ENCODE peak calls at places on chromosome 22, in nine cellular contexts. M, B, V, K, L, U, P, G and R are unnamed samples.

GRCh38 chr22:37154925-37155712 is 5.4 kb upstream of the IL2RB start:
- DNase-seq in P (no peak), B (no peak), K (no peak), L (peak), M (no peak), G (no peak), V (no peak), U (no peak), R (no peak)

GRCh38 chr22:36464715-36465231 is 16.7 kb downstream of the TXN2 start:
- DNase-seq in V (no peak), K (no peak), B (no peak), U (no peak), P (no peak), G (no peak), M (no peak), L (no peak), R (no peak)

GRCh38 chr22:37145415-37146385 is 4.0 kb downstream of the IL2RB start:
- DNase-seq in P (no peak), B (no peak), L (no peak), V (no peak), G (no peak), U (no peak), K (no peak), M (no peak), R (no peak)

GRCh38 chr22:19037282-19038163 is 84.7 kb downstream of the DGCR2 start:
- DNase-seq in U (no peak), G (no peak), B (no peak), V (no peak), M (no peak), L (no peak), K (no peak), P (no peak), R (peak)

GRCh38 chr22:39117585-39118191 is 20.6 kb downstream of the APOBEC3H start:
- DNase-seq in P (peak), M (peak), V (peak), B (peak), U (peak), K (no peak), G (no peak), L (peak), R (peak)

GRCh38 chr22:34410111-34410510 is 489.8 kb upstream of the LARGE1 start:
- DNase-seq in P (no peak), V (no peak), B (no peak), U (no peak), L (no peak), K (no peak), M (no peak), G (no peak), R (no peak)

GRCh38 chr22:38824587-38824986 is 19.2 kb downstream of the NPTXR start:
- DNase-seq in G (no peak), P (peak), B (peak), V (peak), L (peak), K (peak), M (peak), U (peak), R (peak)

GRCh38 chr22:42977574-42977973 is 37.4 kb downstream of the PACSIN2 start:
- DNase-seq in K (no peak), U (no peak), M (no peak), V (no peak), P (no peak), G (no peak), L (no peak), B (no peak), R (no peak)

GRCh38 chr22:19430890-19431541 is 517 bp downstream of the HIRA start:
- DNase-seq in K (peak), M (peak), B (no peak), G (no peak), U (peak), L (peak), V (peak), P (peak), R (peak)

GRCh38 chr22:47063071-47063509 is 300.6 kb downstream of the TBC1D22A start:
- DNase-seq in U (no peak), K (no peak), G (no peak), V (no peak), P (no peak), B (no peak), L (no peak), M (no peak), R (peak)

GRCh38 chr22:27561301-27561820 is 240.2 kb downstream of the MN1 start:
- DNase-seq in P (no peak), G (no peak), L (no peak), B (no peak), U (no peak), K (no peak), V (no peak), M (peak), R (no peak)

GRCh38 chr22:38454361-38455062 is 487 bp downstream of the KCNJ4 start:
- DNase-seq in P (no peak), M (no peak), U (no peak), K (no peak), L (no peak), G (no peak), B (no peak), V (no peak), R (no peak)

GRCh38 chr22:30240541-30241417 is 5.8 kb downstream of the LIF start:
- DNase-seq in V (no peak), B (no peak), K (no peak), L (no peak), G (no peak), P (no peak), U (no peak), M (no peak), R (peak)

GRCh38 chr22:42937164-42937854 is 77.6 kb downstream of the PACSIN2 start:
- DNase-seq in B (no peak), G (no peak), L (peak), V (peak), P (no peak), U (peak), K (peak), M (peak), R (peak)

GRCh38 chr22:30968015-30968923 is at the start of gene MORC2:
- DNase-seq in K (no peak), U (peak), B (no peak), V (peak), P (no peak), G (no peak), M (peak), L (no peak), R (peak)

GRCh38 chr22:35308480-35308945 is 8.8 kb downstream of the TOM1 start:
- DNase-seq in P (no peak), G (no peak), U (no peak), V (no peak), L (no peak), B (no peak), K (no peak), M (no peak), R (no peak)

GRCh38 chr22:37256075-37256726 is 12.1 kb upstream of the RAC2 start:
- DNase-seq in G (no peak), V (no peak), B (no peak), P (no peak), M (no peak), L (no peak), K (no peak), U (no peak), R (peak)

GRCh38 chr22:40178417-40179409 is 988 bp downstream of the TNRC6B start:
- DNase-seq in K (no peak), B (peak), G (peak), V (no peak), L (peak), M (peak), P (peak), U (peak), R (peak)

GRCh38 chr22:31893460-31893859 is 50.9 kb upstream of the YWHAH start:
- DNase-seq in G (no peak), L (no peak), M (no peak), P (peak), B (no peak), V (no peak), K (no peak), U (no peak), R (no peak)

GRCh38 chr22:40525250-40525884 is 111.2 kb downstream of the MRTFA start:
- DNase-seq in K (peak), L (peak), B (peak), U (peak), P (peak), M (peak), G (no peak), V (peak), R (peak)

GRCh38 chr22:20727118-20728015 is 46.5 kb upstream of the SERPIND1 start:
- DNase-seq in P (no peak), M (no peak), U (no peak), K (no peak), G (no peak), B (no peak), V (no peak), L (no peak), R (no peak)

GRCh38 chr22:30823015-30823370 is 128.3 kb downstream of the OSBP2 start:
- DNase-seq in G (no peak), U (no peak), K (no peak), M (no peak), P (no peak), V (no peak), B (no peak), L (no peak), R (no peak)

GRCh38 chr22:26907366-26907765 is 250.0 kb downstream of the MIAT start:
- DNase-seq in G (no peak), P (no peak), K (no peak), L (no peak), V (no peak), U (no peak), M (no peak), B (no peak), R (no peak)

GRCh38 chr22:38317237-38317994 is at the start of gene CSNK1E:
- DNase-seq in V (peak), M (no peak), B (peak), P (peak), G (no peak), L (peak), K (peak), U (peak), R (peak)

GRCh38 chr22:19520007-19520406 is 4.2 kb downstream of the CLDN5 start:
- DNase-seq in V (no peak), U (no peak), G (no peak), P (no peak), M (no peak), L (no peak), K (no peak), B (no peak), R (no peak)

GRCh38 chr22:43239102-43239875 is 52.4 kb upstream of the TTLL12 start:
- DNase-seq in K (no peak), M (peak), L (no peak), P (no peak), B (no peak), G (no peak), U (no peak), V (no peak), R (no peak)

GRCh38 chr22:42217752-42218280 is 52.6 kb downstream of the TCF20 start:
- DNase-seq in B (no peak), M (no peak), G (no peak), U (no peak), L (no peak), P (no peak), V (no peak), K (no peak), R (no peak)

GRCh38 chr22:46726986-46727317 is 11.1 kb downstream of the CERK start:
- DNase-seq in G (no peak), M (no peak), V (no peak), B (no peak), U (no peak), P (no peak), L (no peak), K (no peak), R (no peak)

GRCh38 chr22:31192513-31192912 is 19.6 kb upstream of the LIMK2 start:
- DNase-seq in V (no peak), M (peak), B (no peak), K (no peak), U (no peak), L (peak), P (no peak), G (peak), R (peak)

GRCh38 chr22:40451230-40451629 is 80.8 kb downstream of the SGSM3 start:
- DNase-seq in P (no peak), M (no peak), K (no peak), L (peak), G (no peak), V (no peak), U (no peak), B (no peak), R (no peak)

GRCh38 chr22:29733362-29734322 is 13.8 kb downstream of the CABP7 start:
- DNase-seq in G (no peak), M (no peak), B (no peak), U (peak), L (no peak), P (no peak), K (no peak), V (no peak), R (peak)

GRCh38 chr22:30423296-30423958 is 2.1 kb upstream of the MTFP1 start:
- DNase-seq in M (no peak), V (peak), K (peak), B (peak), P (no peak), U (no peak), G (no peak), L (no peak), R (peak)

GRCh38 chr22:32255217-32255616 is at the start of gene SLC5A4:
- DNase-seq in K (no peak), M (no peak), P (no peak), L (no peak), V (no peak), G (no peak), U (no peak), B (no peak), R (no peak)

GRCh38 chr22:43533131-43533530 is 121.3 kb downstream of the MPPED1 start:
- DNase-seq in B (no peak), P (no peak), V (no peak), G (no peak), U (no peak), L (no peak), M (no peak), K (no peak), R (no peak)

GRCh38 chr22:31142285-31142684 is 2.0 kb upstream of the PLA2G3 start:
- DNase-seq in B (no peak), P (no peak), U (no peak), M (no peak), K (no peak), G (no peak), L (no peak), V (no peak), R (no peak)

DNA sequence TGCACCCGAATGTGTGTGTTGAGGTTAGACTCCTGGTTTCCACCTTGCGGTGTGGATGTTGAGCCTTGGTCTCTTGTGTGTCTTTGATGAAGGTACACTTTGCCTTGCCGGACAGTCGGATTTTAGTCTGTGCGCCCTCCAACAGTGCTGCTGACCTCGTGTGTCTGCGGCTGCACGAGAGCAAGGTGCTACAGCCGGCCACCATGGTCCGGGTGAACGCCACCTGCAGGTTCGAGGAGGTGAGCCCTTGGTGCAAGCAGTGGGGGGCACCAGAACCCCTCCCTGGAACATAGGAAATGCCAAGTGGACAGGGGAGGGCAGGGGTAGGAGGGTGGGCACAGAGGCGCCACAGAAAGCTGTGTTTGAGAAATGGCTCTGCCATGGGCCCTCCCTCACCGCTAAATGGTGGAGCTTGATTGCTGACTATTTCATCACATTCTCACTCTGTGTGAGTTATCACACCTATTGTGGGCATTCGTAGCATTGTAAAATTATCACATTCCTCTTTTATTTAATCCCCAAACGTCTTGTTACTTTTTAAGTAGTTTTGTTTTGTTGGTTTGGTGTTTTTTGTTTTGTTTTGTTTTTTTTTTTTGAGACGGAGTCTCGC is 26.4 kb upstream of the PANX2 start:
- DNase-seq in L (no peak), V (no peak), K (no peak), P (no peak), U (no peak), G (no peak), B (no peak), M (no peak), R (no peak)
- TF ChIP-seq CTCF in L (no peak), V (no peak), K (no peak), P (no peak), U (no peak), G (no peak), B (no peak), M (no peak), R (no peak)

DNA sequence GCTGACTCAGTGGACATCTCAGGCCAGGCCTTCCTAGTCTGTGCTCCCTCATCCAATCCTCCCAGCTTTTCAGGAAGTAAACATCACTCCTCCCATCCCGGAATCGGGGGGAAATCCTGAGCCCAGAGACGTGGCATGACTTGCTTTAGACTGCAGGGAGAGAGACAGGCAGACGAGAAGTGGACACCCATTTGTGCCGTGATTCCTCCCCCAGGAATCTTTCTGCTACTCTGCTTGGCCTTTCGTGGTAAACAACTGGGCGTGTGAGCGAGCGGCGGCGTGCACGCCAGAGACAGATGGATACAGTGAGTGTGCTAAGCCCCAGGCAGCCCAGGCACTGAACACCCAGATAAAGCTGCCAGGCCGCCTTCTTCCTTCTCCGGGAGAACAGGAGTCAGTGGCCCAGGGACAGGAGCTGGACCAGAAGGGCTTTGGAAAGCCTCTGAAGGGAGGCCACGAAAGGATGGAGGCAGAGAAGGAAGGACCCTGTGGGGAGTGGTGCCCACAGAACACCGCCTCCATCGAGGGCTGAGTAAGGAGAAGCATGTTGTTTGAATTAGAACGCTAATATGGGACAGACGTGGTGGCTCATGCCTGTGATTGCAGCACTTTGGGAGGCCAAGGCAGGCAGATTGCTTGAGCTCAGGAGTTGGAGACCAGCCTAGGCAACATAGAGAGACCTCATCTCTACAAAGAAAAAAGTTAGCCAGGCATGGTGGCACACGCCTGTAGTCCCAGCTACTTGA is 53.0 kb upstream of the PRR5 start:
- DNase-seq in M (peak), B (no peak), K (no peak), V (no peak), G (no peak), U (peak), L (peak), P (no peak), R (peak)
- TF ChIP-seq CTCF in M (no peak), B (no peak), K (no peak), V (no peak), G (no peak), U (no peak), L (no peak), P (no peak), R (no peak)

DNA sequence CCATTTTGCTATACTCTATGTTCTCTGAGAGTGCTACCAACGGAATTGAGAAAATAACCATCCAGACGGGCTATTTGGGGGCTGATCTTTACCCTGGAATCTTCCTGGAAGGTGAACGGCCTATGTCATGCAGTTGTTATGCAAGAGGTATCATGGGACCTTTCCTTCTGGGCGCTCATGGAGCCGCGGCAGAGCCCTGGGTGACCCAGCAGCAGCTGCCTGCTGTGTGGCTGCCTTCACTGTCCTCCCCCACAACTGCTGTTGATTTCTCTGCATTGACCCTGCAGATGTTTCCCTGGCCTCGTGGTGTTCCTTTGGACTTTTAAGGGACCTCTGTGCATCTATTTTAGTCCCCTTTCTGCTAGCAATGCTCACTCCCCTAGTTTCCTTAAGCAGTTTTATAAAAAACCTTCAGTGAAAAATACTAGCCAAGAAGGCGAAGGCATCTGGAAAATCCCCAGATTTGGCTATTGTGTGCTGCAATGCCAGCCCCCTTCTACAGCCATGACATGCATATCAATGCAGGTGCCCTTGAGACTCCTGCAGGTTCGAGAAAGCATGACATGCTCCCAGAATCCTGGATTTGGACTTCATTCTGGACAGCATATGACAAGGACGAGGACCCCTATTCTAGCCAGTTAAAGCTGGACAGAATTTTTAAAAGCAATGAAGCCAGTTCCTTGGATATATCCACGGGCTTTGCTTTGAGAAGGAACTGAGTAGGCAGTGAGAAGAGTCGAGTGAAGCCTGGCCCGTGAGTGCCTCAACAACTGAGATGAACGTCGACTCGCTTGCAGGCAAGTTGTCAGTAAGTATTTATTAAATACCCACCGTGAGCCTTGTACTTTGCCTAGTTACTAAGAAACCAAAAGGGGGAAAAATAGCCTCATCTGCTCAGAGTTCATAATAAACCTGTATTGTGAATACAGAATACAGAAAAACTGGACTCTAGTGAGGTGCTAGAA is at the start of gene SLC25A18:
- DNase-seq in M (peak), V (no peak), L (peak), K (no peak), G (no peak), U (no peak), P (no peak), B (no peak), R (no peak)
- TF ChIP-seq CTCF in M (peak), V (no peak), L (peak), K (no peak), G (no peak), U (no peak), P (peak), B (no peak), R (no peak)

DNA sequence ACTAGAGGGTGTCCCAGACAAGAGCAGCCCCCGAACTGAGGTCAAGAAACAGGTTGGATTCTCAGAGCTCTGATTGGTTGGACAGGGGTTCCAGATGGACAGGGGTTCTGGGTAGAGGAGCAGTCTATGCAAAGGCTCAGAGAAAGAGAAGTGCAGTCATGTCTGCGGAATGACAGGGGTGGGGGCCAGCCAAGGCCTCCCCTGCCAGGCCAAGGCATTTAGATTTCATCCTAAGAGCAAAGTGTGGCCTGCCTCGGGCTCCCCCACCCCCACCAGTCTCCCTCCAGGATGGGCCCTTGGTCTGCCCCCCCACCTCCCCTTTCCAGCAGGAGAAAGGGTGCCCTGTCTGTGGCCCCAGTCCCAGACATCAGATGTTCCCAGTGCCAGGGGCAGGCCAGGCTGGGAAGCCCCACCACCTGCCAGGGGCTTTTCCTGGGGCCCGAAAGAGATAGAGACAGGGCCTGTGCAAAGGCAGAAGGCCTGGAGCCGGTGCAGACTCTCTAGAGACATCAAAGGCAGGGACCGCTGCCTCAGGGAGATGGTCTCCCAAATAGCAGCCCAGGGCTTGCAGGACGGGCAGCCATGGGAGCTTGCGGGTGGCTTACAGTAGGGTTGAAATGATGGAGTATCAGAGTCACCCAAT is 9.4 kb downstream of the SUSD2 start:
- DNase-seq in K (no peak), P (no peak), G (no peak), L (no peak), U (no peak), V (no peak), M (no peak), B (no peak), R (no peak)
- TF ChIP-seq CTCF in K (no peak), P (no peak), G (no peak), L (no peak), U (no peak), V (no peak), M (peak), B (no peak), R (no peak)

GRCh38 chr22:17779286-17780115 is 5.2 kb upstream of the BID start:
- DNase-seq in L (no peak), V (no peak), B (no peak), G (no peak), M (no peak), P (no peak), K (no peak), U (no peak), R (no peak)
- TF ChIP-seq CTCF in L (no peak), V (no peak), B (no peak), G (no peak), M (no peak), P (no peak), K (no peak), U (no peak), R (no peak)

GRCh38 chr22:22802346-22802970 is 85.2 kb upstream of the IGLL5 start:
- DNase-seq in P (no peak), L (no peak), B (no peak), U (no peak), M (no peak), V (peak), K (peak), G (no peak), R (no peak)
- TF ChIP-seq CTCF in P (peak), L (no peak), B (peak), U (no peak), M (peak), V (no peak), K (peak), G (peak), R (peak)